ENCODE peak calls at places on chromosomes 7 and 10, in seven cellular contexts. O, N, X, H, T, Z and P are unnamed samples.

GRCh38 chr10:1400129-1400865 is 337.0 kb downstream of the ADARB2 start:
- DNase-seq in X (peak; percentile 32), H (no peak), Z (no peak), N (no peak), T (no peak), O (no peak), P (no peak)

GRCh38 chr7:141600139-141600538 is 48.9 kb downstream of the AGK start:
- DNase-seq in O (no peak), N (no peak), T (no peak), X (no peak), Z (no peak), H (no peak), P (no peak)

GRCh38 chr10:132612571-132613504 is 75.3 kb downstream of the INPP5A start:
- DNase-seq in H (peak; percentile 28), X (no peak), Z (no peak), O (no peak), N (no peak), T (no peak), P (no peak)

GRCh38 chr10:31896972-31897384 is 31.7 kb downstream of the ARHGAP12 start:
- DNase-seq in H (no peak), O (no peak), N (peak; percentile 79), X (peak; percentile 12), T (no peak), Z (peak; percentile 82), P (no peak)

GRCh38 chr10:117488004-117488403 is 54.5 kb upstream of the EMX2 start:
- DNase-seq in N (no peak), O (no peak), X (no peak), T (no peak), H (no peak), Z (no peak), P (no peak)

GRCh38 chr10:118026936-118027335 is 19.8 kb downstream of the RAB11FIP2 start:
- DNase-seq in T (no peak), Z (no peak), X (no peak), H (no peak), O (no peak), N (no peak), P (no peak)

GRCh38 chr10:72079356-72079755 is 9.0 kb downstream of the SPOCK2 start:
- DNase-seq in X (no peak), Z (no peak), O (no peak), N (no peak), T (no peak), H (no peak), P (no peak)

GRCh38 chr10:104317195-104318095 is 20.8 kb downstream of the ITPRIP start:
- DNase-seq in H (peak; percentile 21), O (no peak), T (no peak), N (no peak), X (peak; percentile 39), Z (peak; percentile 73), P (no peak)

GRCh38 chr10:78623577-78624215 is 445.1 kb upstream of the ZMIZ1 start:
- DNase-seq in N (peak; percentile 62), H (no peak), T (no peak), Z (peak; percentile 74), X (peak; percentile 79), O (no peak), P (no peak)

GRCh38 chr7:55410641-55411239 is 45.6 kb downstream of the LANCL2 start:
- DNase-seq in X (no peak), H (no peak), T (no peak), Z (no peak), N (no peak), O (no peak), P (no peak)

GRCh38 chr10:124717358-124717757 is 26.8 kb downstream of the FAM53B start:
- DNase-seq in X (no peak), T (no peak), Z (no peak), H (no peak), O (peak; percentile 8), N (no peak), P (no peak)

GRCh38 chr10:79179404-79180309 is 110.9 kb downstream of the ZMIZ1 start:
- DNase-seq in Z (no peak), H (peak; percentile 46), X (peak; percentile 61), N (no peak), O (no peak), T (no peak), P (no peak)

GRCh38 chr10:69345402-69345801 is 67.1 kb downstream of the HK1 start:
- DNase-seq in O (no peak), N (no peak), H (no peak), Z (no peak), T (no peak), X (no peak), P (no peak)

GRCh38 chr7:135827391-135827790 is 78.8 kb upstream of the FAM180A start:
- DNase-seq in N (no peak), Z (no peak), O (no peak), X (no peak), T (no peak), H (no peak), P (no peak)

GRCh38 chr7:44156453-44157010 is 15.4 kb upstream of the MYL7 start:
- DNase-seq in X (no peak), O (no peak), N (no peak), Z (no peak), T (no peak), H (no peak), P (no peak)

GRCh38 chr7:44155191-44156185 is 14.4 kb upstream of the MYL7 start:
- DNase-seq in Z (no peak), X (no peak), O (no peak), N (no peak), T (no peak), H (no peak), P (no peak)

GRCh38 chr7:44158060-44158872 is 17.1 kb upstream of the MYL7 start:
- DNase-seq in O (no peak), H (no peak), X (no peak), Z (no peak), T (no peak), N (no peak), P (no peak)

GRCh38 chr7:44158873-44159631 is 17.9 kb upstream of the MYL7 start:
- DNase-seq in X (no peak), H (no peak), O (no peak), N (no peak), T (no peak), Z (no peak), P (no peak)

DNA sequence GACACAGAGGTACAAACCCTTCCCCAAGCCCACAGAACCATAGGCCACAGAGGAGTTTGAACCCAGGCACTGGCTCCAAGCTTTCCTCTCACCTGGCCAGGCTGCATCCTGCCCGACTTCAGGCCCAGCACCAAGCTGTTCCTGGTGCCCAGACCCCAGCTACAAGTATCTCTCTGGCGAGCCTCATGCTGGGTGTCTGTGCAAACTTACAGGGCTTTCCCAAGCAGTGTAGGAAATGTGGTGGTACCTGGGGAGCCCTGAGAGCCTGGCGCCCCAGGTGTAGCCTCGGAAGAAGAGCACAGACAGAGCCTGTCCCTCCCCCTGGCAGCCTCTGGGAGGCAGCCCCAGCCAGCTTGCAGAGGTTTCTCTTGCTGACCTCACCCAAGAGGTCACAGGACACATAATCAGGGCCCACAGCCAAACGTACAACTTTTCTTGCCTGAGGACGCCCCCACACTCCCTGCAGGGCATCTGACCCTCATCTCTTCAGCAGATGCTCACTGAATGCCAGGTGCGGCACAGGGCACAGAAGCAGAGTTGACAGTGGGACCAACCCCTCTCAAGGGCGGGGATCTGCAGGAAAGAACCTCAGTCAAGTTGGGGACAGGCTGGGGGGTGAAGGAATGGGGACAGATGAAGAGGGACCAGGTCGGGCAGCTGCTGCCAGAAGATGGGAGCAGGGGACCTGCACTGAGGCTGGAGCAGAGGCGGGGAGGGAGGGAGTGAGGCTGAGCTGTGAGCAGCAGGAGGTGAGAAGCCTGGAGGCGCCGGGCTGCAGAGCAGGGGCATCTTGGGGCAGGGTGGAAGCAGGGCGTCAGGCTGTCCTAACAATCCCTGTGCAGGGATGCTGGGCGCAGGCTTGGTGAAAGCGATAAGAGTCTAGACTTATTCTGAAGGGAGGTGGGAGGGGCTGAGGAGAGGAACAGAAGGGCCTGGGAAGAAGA is 16.3 kb upstream of the MYL7 start:
- DNase-seq in O (no peak), T (no peak), Z (no peak), X (no peak), H (no peak), N (no peak), P (no peak)
- TF ChIP-seq CTCF in O (no peak), T (no peak), Z (no peak), X (no peak), H (no peak), N (no peak), P (no peak)

DNA sequence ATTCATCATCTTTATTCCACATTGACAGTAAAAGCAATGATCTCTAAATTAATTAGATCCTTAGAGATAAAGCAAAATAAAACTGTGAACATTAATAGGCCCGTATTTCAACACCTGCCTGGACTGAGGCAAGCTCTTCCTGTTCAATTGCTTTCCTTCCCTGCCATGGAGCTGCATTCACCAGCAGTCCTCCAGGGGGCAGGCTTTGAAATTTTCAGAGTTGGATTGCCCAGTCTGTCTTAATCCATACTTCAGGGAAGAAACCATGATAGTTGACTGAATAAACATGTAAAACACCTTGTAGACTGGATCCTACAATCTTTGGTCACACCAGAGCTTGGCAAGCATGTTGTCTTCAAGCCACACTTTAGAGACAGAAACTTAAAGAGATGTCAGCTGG is 936.6 kb downstream of the NRG3 start:
- DNase-seq in O (no peak), Z (peak; percentile 26), H (no peak), N (no peak), X (no peak), T (no peak), P (no peak)
- TF ChIP-seq CTCF in O (peak; percentile 30), Z (peak; percentile 63), H (no peak), N (peak; percentile 80), X (peak; percentile 40), T (no peak), P (peak; percentile 43)

DNA sequence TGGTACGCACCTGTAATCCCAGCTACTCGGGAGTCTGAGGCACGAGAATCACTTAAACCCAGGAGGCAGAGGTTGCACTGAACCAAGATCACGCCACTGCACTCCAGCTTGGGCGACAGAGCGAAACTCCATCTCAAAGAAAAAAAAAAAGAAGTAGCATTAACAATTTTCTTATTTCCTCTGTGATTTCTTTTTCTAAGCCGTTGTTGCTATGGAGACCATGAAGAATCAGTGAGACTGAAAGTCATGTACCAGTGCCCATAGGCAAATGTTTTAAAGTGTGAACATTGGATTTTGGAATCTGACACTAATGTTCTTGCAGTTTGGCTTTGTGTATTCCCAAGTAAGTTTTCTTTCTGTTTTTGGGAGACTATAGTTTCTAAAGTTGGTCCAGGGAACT is 18.4 kb upstream of the MAP3K8 start:
- DNase-seq in X (no peak), H (no peak), N (no peak), O (no peak), T (no peak), Z (no peak), P (no peak)
- TF ChIP-seq CTCF in X (no peak), H (no peak), N (no peak), O (no peak), T (no peak), Z (no peak), P (no peak)

GRCh38 chr7:132501956-132502355 is 74.3 kb downstream of the PLXNA4 start:
- DNase-seq in O (no peak), H (no peak), X (no peak), T (no peak), N (peak; percentile 16), Z (no peak), P (no peak)

GRCh38 chr7:132504071-132504470 is 72.2 kb downstream of the PLXNA4 start:
- DNase-seq in H (no peak), Z (no peak), N (no peak), T (no peak), X (no peak), O (no peak), P (no peak)

GRCh38 chr7:132504851-132505250 is 71.4 kb downstream of the PLXNA4 start:
- DNase-seq in H (no peak), Z (no peak), T (no peak), N (no peak), X (no peak), O (no peak), P (no peak)

GRCh38 chr7:132500727-132501410 is 75.4 kb downstream of the PLXNA4 start:
- DNase-seq in N (no peak), X (peak; percentile 41), Z (no peak), T (peak; percentile 55), O (peak; percentile 71), H (peak; percentile 59), P (no peak)

GRCh38 chr7:132503415-132503814 is 72.9 kb downstream of the PLXNA4 start:
- DNase-seq in H (no peak), N (no peak), O (no peak), Z (no peak), X (no peak), T (no peak), P (no peak)
- TF ChIP-seq CTCF in H (no peak), N (no peak), O (no peak), Z (no peak), X (no peak), T (no peak), P (no peak)